ENCODE peak calls at places on chromosomes 6 and 20, in ten cellular contexts. One of them, this sample, is unnamed.

GRCh38 chr20:16926626-16927025 is 178.5 kb downstream of the OTOR start:
- DNase-seq in AG10803: no peak
- DNase-seq in transverse colon: no peak
- DNase-seq in WTC11: no peak
- DNase-seq in endothelial cell: no peak
- DNase-seq in progenitor cell of endocrine pancreas: no peak
- DNase-seq in mammary epithelial cell: no peak
- DNase-seq in hepatocyte: peak
- DNase-seq in fibroblast of villous mesenchyme: no peak
- DNase-seq in HFFc6: no peak
- DNase-seq in this sample: no peak

GRCh38 chr6:19301980-19302379 is 535.2 kb upstream of the ID4 start:
- DNase-seq in endothelial cell: no peak
- DNase-seq in transverse colon: no peak
- DNase-seq in fibroblast of villous mesenchyme: no peak
- DNase-seq in mammary epithelial cell: peak
- DNase-seq in progenitor cell of endocrine pancreas: no peak
- DNase-seq in hepatocyte: no peak
- DNase-seq in WTC11: no peak
- DNase-seq in HFFc6: peak
- DNase-seq in AG10803: peak
- DNase-seq in this sample: no peak

GRCh38 chr20:35344354-35344837 is 52.2 kb upstream of the FAM83C start:
- DNase-seq in mammary epithelial cell: peak
- DNase-seq in HFFc6: peak
- DNase-seq in fibroblast of villous mesenchyme: peak
- DNase-seq in progenitor cell of endocrine pancreas: no peak
- DNase-seq in endothelial cell: no peak
- DNase-seq in WTC11: no peak
- DNase-seq in transverse colon: peak
- DNase-seq in hepatocyte: peak
- DNase-seq in AG10803: peak
- DNase-seq in this sample: no peak

GRCh38 chr20:49340161-49340966 is 62.5 kb upstream of the ZNFX1 start:
- DNase-seq in transverse colon: no peak
- DNase-seq in endothelial cell: no peak
- DNase-seq in AG10803: peak
- DNase-seq in hepatocyte: no peak
- DNase-seq in HFFc6: peak
- DNase-seq in fibroblast of villous mesenchyme: no peak
- DNase-seq in WTC11: no peak
- DNase-seq in mammary epithelial cell: no peak
- DNase-seq in progenitor cell of endocrine pancreas: no peak
- DNase-seq in this sample: no peak

GRCh38 chr6:168132531-168133184 is 53.6 kb upstream of the FRMD1 start:
- DNase-seq in HFFc6: peak
- DNase-seq in AG10803: peak
- DNase-seq in fibroblast of villous mesenchyme: peak
- DNase-seq in endothelial cell: peak
- DNase-seq in WTC11: peak
- DNase-seq in progenitor cell of endocrine pancreas: peak
- DNase-seq in mammary epithelial cell: no peak
- DNase-seq in hepatocyte: peak
- DNase-seq in transverse colon: no peak
- DNase-seq in this sample: no peak

GRCh38 chr6:169425628-169426370 is 172.2 kb upstream of the THBS2 start:
- DNase-seq in progenitor cell of endocrine pancreas: no peak
- DNase-seq in fibroblast of villous mesenchyme: peak
- DNase-seq in HFFc6: no peak
- DNase-seq in endothelial cell: no peak
- DNase-seq in WTC11: no peak
- DNase-seq in mammary epithelial cell: no peak
- DNase-seq in transverse colon: no peak
- DNase-seq in AG10803: peak
- DNase-seq in hepatocyte: no peak
- DNase-seq in this sample: no peak

GRCh38 chr20:21325296-21325695 is 22.2 kb downstream of the XRN2 start:
- DNase-seq in HFFc6: no peak
- DNase-seq in endothelial cell: no peak
- DNase-seq in AG10803: no peak
- DNase-seq in mammary epithelial cell: no peak
- DNase-seq in transverse colon: no peak
- DNase-seq in hepatocyte: no peak
- DNase-seq in WTC11: no peak
- DNase-seq in progenitor cell of endocrine pancreas: no peak
- DNase-seq in fibroblast of villous mesenchyme: no peak
- DNase-seq in this sample: no peak

GRCh38 chr20:51565298-51565697 is 22.8 kb upstream of the NFATC2 start:
- DNase-seq in fibroblast of villous mesenchyme: no peak
- DNase-seq in HFFc6: no peak
- DNase-seq in hepatocyte: no peak
- DNase-seq in WTC11: no peak
- DNase-seq in transverse colon: no peak
- DNase-seq in mammary epithelial cell: no peak
- DNase-seq in endothelial cell: no peak
- DNase-seq in AG10803: no peak
- DNase-seq in progenitor cell of endocrine pancreas: no peak
- DNase-seq in this sample: no peak

GRCh38 chr20:47126374-47126705 is 230.2 kb downstream of the ZMYND8 start:
- DNase-seq in endothelial cell: no peak
- DNase-seq in fibroblast of villous mesenchyme: no peak
- DNase-seq in progenitor cell of endocrine pancreas: no peak
- DNase-seq in HFFc6: no peak
- DNase-seq in transverse colon: no peak
- DNase-seq in AG10803: peak
- DNase-seq in hepatocyte: no peak
- DNase-seq in WTC11: no peak
- DNase-seq in mammary epithelial cell: no peak
- DNase-seq in this sample: no peak

GRCh38 chr6:107716688-107717089 is 107.4 kb downstream of the SCML4 start:
- DNase-seq in endothelial cell: no peak
- DNase-seq in WTC11: no peak
- DNase-seq in mammary epithelial cell: no peak
- DNase-seq in progenitor cell of endocrine pancreas: no peak
- DNase-seq in AG10803: peak
- DNase-seq in transverse colon: peak
- DNase-seq in fibroblast of villous mesenchyme: peak
- DNase-seq in HFFc6: peak
- DNase-seq in hepatocyte: no peak
- DNase-seq in this sample: no peak

GRCh38 chr6:39056191-39056590 is 7.6 kb downstream of the GLP1R start:
- DNase-seq in hepatocyte: no peak
- DNase-seq in HFFc6: no peak
- DNase-seq in AG10803: no peak
- DNase-seq in WTC11: no peak
- DNase-seq in progenitor cell of endocrine pancreas: no peak
- DNase-seq in fibroblast of villous mesenchyme: no peak
- DNase-seq in endothelial cell: no peak
- DNase-seq in mammary epithelial cell: no peak
- DNase-seq in transverse colon: no peak
- DNase-seq in this sample: no peak

GRCh38 chr6:108002365-108003221 is 44.6 kb upstream of the SEC63 start:
- DNase-seq in AG10803: no peak
- DNase-seq in hepatocyte: peak
- DNase-seq in transverse colon: peak
- DNase-seq in endothelial cell: no peak
- DNase-seq in fibroblast of villous mesenchyme: peak
- DNase-seq in HFFc6: peak
- DNase-seq in progenitor cell of endocrine pancreas: no peak
- DNase-seq in mammary epithelial cell: peak
- DNase-seq in WTC11: no peak
- DNase-seq in this sample: peak

GRCh38 chr6:167153523-167153959 is 4.2 kb downstream of the GPR31 start:
- DNase-seq in AG10803: peak
- DNase-seq in HFFc6: no peak
- DNase-seq in mammary epithelial cell: no peak
- DNase-seq in endothelial cell: no peak
- DNase-seq in hepatocyte: no peak
- DNase-seq in progenitor cell of endocrine pancreas: no peak
- DNase-seq in WTC11: no peak
- DNase-seq in fibroblast of villous mesenchyme: no peak
- DNase-seq in transverse colon: peak
- DNase-seq in this sample: no peak

GRCh38 chr6:135506270-135506997 is 8.9 kb upstream of the AHI1 start:
- DNase-seq in mammary epithelial cell: peak
- DNase-seq in WTC11: no peak
- DNase-seq in endothelial cell: no peak
- DNase-seq in fibroblast of villous mesenchyme: peak
- DNase-seq in AG10803: peak
- DNase-seq in transverse colon: no peak
- DNase-seq in HFFc6: peak
- DNase-seq in progenitor cell of endocrine pancreas: no peak
- DNase-seq in hepatocyte: peak
- DNase-seq in this sample: no peak

GRCh38 chr20:32141465-32141980 is 32.0 kb downstream of the TM9SF4 start:
- DNase-seq in AG10803: no peak
- DNase-seq in mammary epithelial cell: no peak
- DNase-seq in progenitor cell of endocrine pancreas: no peak
- DNase-seq in hepatocyte: no peak
- DNase-seq in transverse colon: no peak
- DNase-seq in WTC11: no peak
- DNase-seq in endothelial cell: no peak
- DNase-seq in HFFc6: no peak
- DNase-seq in fibroblast of villous mesenchyme: no peak
- DNase-seq in this sample: no peak

GRCh38 chr6:34243901-34244884 is 4.6 kb downstream of the SMIM29 start:
- DNase-seq in fibroblast of villous mesenchyme: peak
- DNase-seq in hepatocyte: peak
- DNase-seq in endothelial cell: no peak
- DNase-seq in HFFc6: peak
- DNase-seq in progenitor cell of endocrine pancreas: no peak
- DNase-seq in mammary epithelial cell: peak
- DNase-seq in AG10803: peak
- DNase-seq in transverse colon: peak
- DNase-seq in WTC11: peak
- DNase-seq in this sample: no peak

DNA sequence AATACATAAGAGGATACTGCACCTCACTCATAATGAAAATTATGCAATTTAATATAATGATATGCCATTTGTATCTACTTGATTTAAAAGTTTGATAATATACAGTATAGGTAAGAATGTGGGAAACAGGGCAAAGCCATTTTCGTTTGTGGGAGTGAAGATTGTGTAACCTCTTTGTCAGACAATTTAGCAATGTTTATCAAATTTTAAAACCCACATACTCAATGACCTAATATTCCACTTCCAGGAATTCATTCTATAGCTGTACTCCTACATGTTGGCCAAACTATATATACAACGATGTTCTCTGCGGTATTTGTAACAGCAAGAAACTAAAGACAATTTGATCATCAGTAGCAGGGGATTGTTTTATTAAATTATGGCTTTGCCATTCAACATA is 17.8 kb upstream of the FKBP5 start:
- DNase-seq in HFFc6: no peak
- DNase-seq in hepatocyte: no peak
- DNase-seq in transverse colon: no peak
- DNase-seq in mammary epithelial cell: no peak
- DNase-seq in progenitor cell of endocrine pancreas: no peak
- DNase-seq in AG10803: no peak
- DNase-seq in endothelial cell: no peak
- DNase-seq in WTC11: no peak
- DNase-seq in fibroblast of villous mesenchyme: peak
- DNase-seq in this sample: no peak
- TF ChIP-seq CTCF in HFFc6: no peak
- TF ChIP-seq CTCF in hepatocyte: no peak
- TF ChIP-seq CTCF in transverse colon: no peak
- TF ChIP-seq CTCF in mammary epithelial cell: no peak
- TF ChIP-seq CTCF in progenitor cell of endocrine pancreas: no peak
- TF ChIP-seq CTCF in AG10803: no peak
- TF ChIP-seq CTCF in endothelial cell: no peak
- TF ChIP-seq CTCF in WTC11: no peak
- TF ChIP-seq CTCF in fibroblast of villous mesenchyme: no peak
- TF ChIP-seq CTCF in this sample: no peak

GRCh38 chr6:14280766-14281293 is 163.3 kb downstream of the CD83 start:
- DNase-seq in HFFc6: no peak
- DNase-seq in hepatocyte: no peak
- DNase-seq in AG10803: no peak
- DNase-seq in progenitor cell of endocrine pancreas: no peak
- DNase-seq in mammary epithelial cell: no peak
- DNase-seq in WTC11: peak
- DNase-seq in fibroblast of villous mesenchyme: no peak
- DNase-seq in endothelial cell: no peak
- DNase-seq in transverse colon: no peak
- DNase-seq in this sample: no peak
- TF ChIP-seq CTCF in HFFc6: peak
- TF ChIP-seq CTCF in hepatocyte: no peak
- TF ChIP-seq CTCF in AG10803: no peak
- TF ChIP-seq CTCF in progenitor cell of endocrine pancreas: no peak
- TF ChIP-seq CTCF in mammary epithelial cell: no peak
- TF ChIP-seq CTCF in WTC11: no peak
- TF ChIP-seq CTCF in fibroblast of villous mesenchyme: no peak
- TF ChIP-seq CTCF in endothelial cell: no peak
- TF ChIP-seq CTCF in transverse colon: no peak
- TF ChIP-seq CTCF in this sample: no peak

GRCh38 chr6:69100772-69101171 is 465.7 kb downstream of the ADGRB3 start:
- DNase-seq in AG10803: no peak
- DNase-seq in fibroblast of villous mesenchyme: no peak
- DNase-seq in progenitor cell of endocrine pancreas: no peak
- DNase-seq in mammary epithelial cell: no peak
- DNase-seq in HFFc6: no peak
- DNase-seq in transverse colon: no peak
- DNase-seq in WTC11: no peak
- DNase-seq in hepatocyte: no peak
- DNase-seq in endothelial cell: no peak
- DNase-seq in this sample: no peak

GRCh38 chr6:69097948-69098347 is 462.9 kb downstream of the ADGRB3 start:
- DNase-seq in endothelial cell: no peak
- DNase-seq in transverse colon: no peak
- DNase-seq in hepatocyte: no peak
- DNase-seq in mammary epithelial cell: no peak
- DNase-seq in WTC11: no peak
- DNase-seq in AG10803: no peak
- DNase-seq in progenitor cell of endocrine pancreas: no peak
- DNase-seq in fibroblast of villous mesenchyme: no peak
- DNase-seq in HFFc6: no peak
- DNase-seq in this sample: no peak

GRCh38 chr6:69096681-69097080 is 461.6 kb downstream of the ADGRB3 start:
- DNase-seq in progenitor cell of endocrine pancreas: no peak
- DNase-seq in hepatocyte: no peak
- DNase-seq in transverse colon: no peak
- DNase-seq in AG10803: no peak
- DNase-seq in HFFc6: no peak
- DNase-seq in WTC11: no peak
- DNase-seq in fibroblast of villous mesenchyme: no peak
- DNase-seq in endothelial cell: no peak
- DNase-seq in mammary epithelial cell: no peak
- DNase-seq in this sample: no peak

GRCh38 chr6:69098910-69099309 is 463.8 kb downstream of the ADGRB3 start:
- DNase-seq in HFFc6: no peak
- DNase-seq in AG10803: no peak
- DNase-seq in endothelial cell: no peak
- DNase-seq in hepatocyte: no peak
- DNase-seq in progenitor cell of endocrine pancreas: no peak
- DNase-seq in WTC11: no peak
- DNase-seq in mammary epithelial cell: no peak
- DNase-seq in transverse colon: no peak
- DNase-seq in fibroblast of villous mesenchyme: no peak
- DNase-seq in this sample: no peak
- TF ChIP-seq CTCF in HFFc6: no peak
- TF ChIP-seq CTCF in AG10803: no peak
- TF ChIP-seq CTCF in endothelial cell: peak
- TF ChIP-seq CTCF in hepatocyte: no peak
- TF ChIP-seq CTCF in progenitor cell of endocrine pancreas: no peak
- TF ChIP-seq CTCF in WTC11: no peak
- TF ChIP-seq CTCF in mammary epithelial cell: no peak
- TF ChIP-seq CTCF in transverse colon: no peak
- TF ChIP-seq CTCF in fibroblast of villous mesenchyme: no peak
- TF ChIP-seq CTCF in this sample: no peak

GRCh38 chr20:63278661-63279060 is 6.0 kb downstream of the ARFGAP1 start:
- DNase-seq in WTC11: no peak
- DNase-seq in hepatocyte: no peak
- DNase-seq in transverse colon: no peak
- DNase-seq in AG10803: no peak
- DNase-seq in fibroblast of villous mesenchyme: no peak
- DNase-seq in progenitor cell of endocrine pancreas: no peak
- DNase-seq in mammary epithelial cell: no peak
- DNase-seq in HFFc6: no peak
- DNase-seq in endothelial cell: no peak
- DNase-seq in this sample: no peak
- TF ChIP-seq CTCF in WTC11: no peak
- TF ChIP-seq CTCF in hepatocyte: no peak
- TF ChIP-seq CTCF in transverse colon: no peak
- TF ChIP-seq CTCF in AG10803: no peak
- TF ChIP-seq CTCF in fibroblast of villous mesenchyme: no peak
- TF ChIP-seq CTCF in progenitor cell of endocrine pancreas: no peak
- TF ChIP-seq CTCF in mammary epithelial cell: no peak
- TF ChIP-seq CTCF in HFFc6: peak
- TF ChIP-seq CTCF in endothelial cell: no peak
- TF ChIP-seq CTCF in this sample: no peak